ENCODE peak calls at places on chromosomes 7 and 10, in seven cellular contexts. J is T follicular helper cell; K is fibroblast of lung; V is activated naive CD8-positive, alpha-beta T cell treated with anti-CD3 and anti-CD28 coated beads, Interleukin-2, amount 50 U/mL, for 24 hours; P is RWPE1; G is colonic mucosa; I is SHP77 treated with DMSO at 0.1 percent for 48 hours. U is an unnamed sample.

GRCh38 chr10:78532480-78533046 is 498.9 kb downstream of the RPS24 start:
- DNase-seq in J (no peak), P (no peak), I (no peak), K (no peak), V (no peak), G (no peak), U (no peak)

GRCh38 chr10:11898372-11899066 is 75.4 kb downstream of the PROSER2 start:
- DNase-seq in V (no peak), I (no peak), K (peak), J (no peak), P (peak), G (no peak), U (no peak)

GRCh38 chr7:35781200-35781701 is 19.6 kb upstream of the SEPTIN7 start:
- DNase-seq in I (no peak), V (no peak), K (peak), J (no peak), P (no peak), G (no peak), U (no peak)

GRCh38 chr10:91820144-91820543 is 21.9 kb downstream of the TNKS2 start:
- DNase-seq in K (no peak), V (no peak), G (no peak), I (no peak), P (no peak), J (no peak), U (no peak)

GRCh38 chr7:121755818-121756501 is 117.0 kb upstream of the PTPRZ1 start:
- DNase-seq in I (no peak), J (no peak), P (no peak), G (no peak), V (no peak), K (no peak), U (no peak)

GRCh38 chr10:112213836-112214235 is 30.3 kb upstream of the GPAM start:
- DNase-seq in I (no peak), J (no peak), K (no peak), V (no peak), G (no peak), P (no peak), U (no peak)

GRCh38 chr10:61608255-61609040 is 54.3 kb upstream of the CABCOCO1 start:
- DNase-seq in I (no peak), V (no peak), J (no peak), G (no peak), P (no peak), K (peak), U (no peak)

GRCh38 chr10:14438057-14438456 is 107.3 kb upstream of the FRMD4A start:
- DNase-seq in K (no peak), P (no peak), V (no peak), J (no peak), G (no peak), I (no peak), U (no peak)

GRCh38 chr7:116354171-116354545 is 143.8 kb downstream of the TES start:
- DNase-seq in V (no peak), K (peak), I (no peak), P (peak), G (peak), J (no peak), U (no peak)

GRCh38 chr10:33952692-33953360 is 618.4 kb upstream of the NRP1 start:
- DNase-seq in K (no peak), I (no peak), P (peak), J (no peak), G (no peak), V (no peak), U (no peak)

GRCh38 chr10:70617798-70618568 is 15.4 kb upstream of the PRF1 start:
- DNase-seq in V (peak), J (no peak), I (no peak), P (no peak), K (peak), G (no peak), U (peak)

GRCh38 chr10:11051001-11051324 is 33.3 kb downstream of the CELF2 start:
- DNase-seq in I (no peak), V (no peak), K (no peak), G (no peak), P (no peak), J (no peak), U (no peak)

GRCh38 chr10:131933016-131933694 is 32.3 kb downstream of the PPP2R2D start:
- DNase-seq in P (no peak), K (no peak), V (no peak), J (no peak), G (peak), I (no peak), U (no peak)

GRCh38 chr7:133530682-133531081 is 277.8 kb downstream of the EXOC4 start:
- DNase-seq in G (no peak), J (no peak), P (no peak), K (peak), I (no peak), V (no peak), U (no peak)

GRCh38 chr7:17598846-17599245 is 300.4 kb downstream of the AHR start:
- DNase-seq in G (no peak), J (no peak), V (no peak), P (peak), I (peak), K (no peak), U (no peak)

GRCh38 chr7:140519007-140519399 is 39.7 kb upstream of the MKRN1 start:
- DNase-seq in G (no peak), I (no peak), V (no peak), P (no peak), K (no peak), J (no peak), U (no peak)

GRCh38 chr10:4283841-4284610 is 499.0 kb upstream of the KLF6 start:
- DNase-seq in I (no peak), P (no peak), V (no peak), G (no peak), J (no peak), K (peak), U (no peak)

GRCh38 chr10:20760450-20760849 is 136.7 kb downstream of the NEBL start:
- DNase-seq in K (no peak), V (no peak), I (no peak), P (no peak), G (no peak), J (no peak), U (no peak)

GRCh38 chr7:114432627-114433026 is 18.0 kb downstream of the FOXP2 start:
- DNase-seq in I (no peak), P (no peak), V (no peak), J (no peak), G (no peak), K (no peak), U (no peak)

GRCh38 chr7:16347461-16348192 is 73.7 kb downstream of the CRPPA start:
- DNase-seq in I (no peak), K (no peak), P (no peak), J (no peak), V (no peak), G (no peak), U (no peak)

GRCh38 chr7:71574153-71574894 is 442.4 kb downstream of the GALNT17 start:
- DNase-seq in K (no peak), J (no peak), I (no peak), V (no peak), G (no peak), P (no peak), U (no peak)

GRCh38 chr10:92239185-92239599 is 51.7 kb downstream of the CPEB3 start:
- DNase-seq in K (peak), P (no peak), V (no peak), J (no peak), G (peak), I (no peak), U (no peak)

GRCh38 chr7:15399446-15399845 is 162.4 kb downstream of the AGMO start:
- DNase-seq in J (no peak), K (peak), P (no peak), I (no peak), V (no peak), G (no peak), U (no peak)

GRCh38 chr7:99789441-99790070 is 5.6 kb upstream of the CYP3A4 start:
- DNase-seq in G (no peak), V (no peak), I (no peak), P (no peak), K (no peak), J (no peak), U (no peak)

GRCh38 chr7:40604601-40605438 is 470.0 kb downstream of the SUGCT start:
- DNase-seq in G (peak), K (peak), I (no peak), V (peak), J (no peak), P (no peak), U (peak)

GRCh38 chr10:52701647-52702046 is 70.9 kb downstream of the MBL2 start:
- DNase-seq in V (no peak), J (no peak), P (no peak), I (no peak), K (peak), G (no peak), U (no peak)

GRCh38 chr7:106448346-106448991 is 163.7 kb upstream of the NAMPT start:
- DNase-seq in P (no peak), V (no peak), G (no peak), J (no peak), I (no peak), K (no peak), U (no peak)

GRCh38 chr7:150848561-150849115 is 3.7 kb upstream of the AOC1 start:
- DNase-seq in P (no peak), G (no peak), K (no peak), J (no peak), I (no peak), V (no peak), U (no peak)